ENCODE peak calls at places on chromosomes 11 and 22, in five cellular contexts. H, V, P, O and E are unnamed samples.

GRCh38 chr22:40024201-40025061 is 29.7 kb downstream of the FAM83F start:
- DNase-seq in H (peak), V (peak), P (no peak), O (no peak), E (peak)

GRCh38 chr11:67410984-67411784 is 4.3 kb upstream of the CARNS1 start:
- DNase-seq in H (no peak), V (no peak), P (no peak), O (no peak), E (peak)

GRCh38 chr22:26286091-26286780 is 117.0 kb downstream of the SEZ6L start:
- DNase-seq in H (no peak), V (no peak), P (no peak), O (no peak), E (no peak)

GRCh38 chr11:100851129-100851528 is 164.0 kb downstream of the ARHGAP42 start:
- DNase-seq in H (no peak), V (no peak), P (no peak), O (no peak), E (no peak)

GRCh38 chr11:74135516-74135840 is 35.3 kb downstream of the C2CD3 start:
- DNase-seq in H (no peak), V (no peak), P (no peak), O (no peak), E (no peak)

GRCh38 chr22:47163481-47163875 is 401.0 kb downstream of the TBC1D22A start:
- DNase-seq in H (no peak), V (no peak), P (no peak), O (no peak), E (peak)

GRCh38 chr11:59216654-59217640 is 4.2 kb upstream of the MPEG1 start:
- DNase-seq in H (no peak), V (no peak), P (no peak), O (no peak), E (no peak)

GRCh38 chr11:21908211-21908610 is 284.7 kb upstream of the ANO5 start:
- DNase-seq in H (no peak), V (no peak), P (no peak), O (no peak), E (no peak)

GRCh38 chr22:39728236-39728860 is 157.8 kb downstream of the CACNA1I start:
- DNase-seq in H (no peak), V (no peak), P (no peak), O (no peak), E (no peak)

GRCh38 chr22:40720538-40721256 is 41.4 kb downstream of the MCHR1 start:
- DNase-seq in H (no peak), V (no peak), P (no peak), O (no peak), E (no peak)

GRCh38 chr22:40029189-40029890 is 34.6 kb downstream of the FAM83F start:
- DNase-seq in H (no peak), V (no peak), P (no peak), O (no peak), E (no peak)

GRCh38 chr22:45837507-45837906 is 139.5 kb downstream of the WNT7B start:
- DNase-seq in H (no peak), V (no peak), P (no peak), O (no peak), E (no peak)

GRCh38 chr11:125071408-125071807 is 8.3 kb downstream of the SLC37A2 start:
- DNase-seq in H (no peak), V (no peak), P (no peak), O (no peak), E (peak)

GRCh38 chr22:47366026-47366767 is 603.7 kb downstream of the TBC1D22A start:
- DNase-seq in H (no peak), V (no peak), P (no peak), O (no peak), E (no peak)

GRCh38 chr22:47630741-47631534 is 868.5 kb downstream of the TBC1D22A start:
- DNase-seq in H (no peak), V (no peak), P (no peak), O (no peak), E (no peak)

GRCh38 chr11:8807544-8808225 is 103.3 kb upstream of the AKIP1 start:
- DNase-seq in H (no peak), V (no peak), P (no peak), O (no peak), E (no peak)

GRCh38 chr11:126840201-126840886 is 160.2 kb downstream of the KIRREL3 start:
- DNase-seq in H (no peak), V (no peak), P (no peak), O (no peak), E (no peak)

GRCh38 chr11:18669629-18670162 is 28.9 kb upstream of the TMEM86A start:
- DNase-seq in H (no peak), V (no peak), P (no peak), O (no peak), E (peak)

GRCh38 chr22:39115976-39116621 is 19.1 kb downstream of the APOBEC3H start:
- DNase-seq in H (no peak), V (no peak), P (no peak), O (no peak), E (peak)

GRCh38 chr11:72069200-72069599 is 11.1 kb downstream of the NUMA1 start:
- DNase-seq in H (no peak), V (no peak), P (no peak), O (no peak), E (no peak)